ENCODE peak calls at places on chromosome 10, in six cellular contexts. One of them, this sample, is unnamed.

GRCh38 chr10:72753760-72754231 is 61.9 kb downstream of the MCU start:
- DNase-seq in GM12878: no peak
- DNase-seq in HepG2: no peak
- DNase-seq in H1: no peak
- DNase-seq in K562: no peak
- DNase-seq in GM12891: no peak
- DNase-seq in this sample: no peak

GRCh38 chr10:96919785-96920425 is 87.8 kb downstream of the LCOR start:
- DNase-seq in H1: no peak
- DNase-seq in HepG2: no peak
- DNase-seq in GM12878: peak; percentile 23
- DNase-seq in K562: no peak
- DNase-seq in GM12891: no peak
- DNase-seq in this sample: no peak

GRCh38 chr10:121148901-121149300 is 297.7 kb downstream of the WDR11 start:
- DNase-seq in K562: no peak
- DNase-seq in H1: no peak
- DNase-seq in GM12891: no peak
- DNase-seq in GM12878: no peak
- DNase-seq in HepG2: no peak
- DNase-seq in this sample: no peak

GRCh38 chr10:34254596-34254995 is 560.5 kb downstream of the PARD3 start:
- DNase-seq in GM12878: peak; percentile 12
- DNase-seq in HepG2: peak; percentile 92
- DNase-seq in K562: no peak
- DNase-seq in GM12891: no peak
- DNase-seq in H1: no peak
- DNase-seq in this sample: no peak

GRCh38 chr10:14485986-14486385 is 155.3 kb upstream of the FRMD4A start:
- DNase-seq in GM12891: no peak
- DNase-seq in H1: no peak
- DNase-seq in K562: no peak
- DNase-seq in HepG2: no peak
- DNase-seq in GM12878: no peak
- DNase-seq in this sample: no peak

GRCh38 chr10:22553452-22553995 is 160.9 kb downstream of the PIP4K2A start:
- DNase-seq in GM12878: no peak
- DNase-seq in GM12891: no peak
- DNase-seq in K562: no peak
- DNase-seq in HepG2: no peak
- DNase-seq in H1: no peak
- DNase-seq in this sample: no peak

GRCh38 chr10:25063157-25063556 is 46.7 kb downstream of the THNSL1 start:
- DNase-seq in H1: no peak
- DNase-seq in GM12878: no peak
- DNase-seq in GM12891: no peak
- DNase-seq in HepG2: no peak
- DNase-seq in K562: no peak
- DNase-seq in this sample: no peak

GRCh38 chr10:23399701-23400144 is 39.2 kb upstream of the OTUD1 start:
- DNase-seq in H1: no peak
- DNase-seq in HepG2: peak; percentile 6
- DNase-seq in K562: no peak
- DNase-seq in GM12878: no peak
- DNase-seq in GM12891: no peak
- DNase-seq in this sample: no peak

GRCh38 chr10:71512794-71513379 is 116.2 kb downstream of the CDH23 start:
- DNase-seq in H1: no peak
- DNase-seq in K562: no peak
- DNase-seq in HepG2: peak; percentile 33
- DNase-seq in GM12891: no peak
- DNase-seq in GM12878: no peak
- DNase-seq in this sample: no peak

GRCh38 chr10:78028438-78029293 is 649 bp downstream of the POLR3A start:
- DNase-seq in GM12891: no peak
- DNase-seq in HepG2: peak; percentile 84
- DNase-seq in GM12878: no peak
- DNase-seq in K562: peak; percentile 62
- DNase-seq in H1: no peak
- DNase-seq in this sample: peak; percentile 28

GRCh38 chr10:123640016-123640535 is 26.1 kb upstream of the GPR26 start:
- DNase-seq in H1: no peak
- DNase-seq in HepG2: no peak
- DNase-seq in GM12891: no peak
- DNase-seq in K562: no peak
- DNase-seq in GM12878: no peak
- DNase-seq in this sample: no peak

GRCh38 chr10:132885451-132886210 is 56.7 kb downstream of the CFAP46 start:
- DNase-seq in GM12878: no peak
- DNase-seq in GM12891: no peak
- DNase-seq in HepG2: no peak
- DNase-seq in K562: no peak
- DNase-seq in H1: no peak
- DNase-seq in this sample: no peak

GRCh38 chr10:70674560-70675495 is 2.5 kb downstream of the ADAMTS14 start:
- DNase-seq in GM12891: no peak
- DNase-seq in K562: no peak
- DNase-seq in GM12878: no peak
- DNase-seq in HepG2: no peak
- DNase-seq in H1: no peak
- DNase-seq in this sample: no peak

GRCh38 chr10:128050937-128051336 is 75.3 kb downstream of the MKI67 start:
- DNase-seq in GM12878: no peak
- DNase-seq in HepG2: no peak
- DNase-seq in H1: no peak
- DNase-seq in K562: no peak
- DNase-seq in GM12891: no peak
- DNase-seq in this sample: no peak

GRCh38 chr10:112203328-112204076 is 19.9 kb upstream of the GPAM start:
- DNase-seq in HepG2: no peak
- DNase-seq in K562: no peak
- DNase-seq in GM12878: peak; percentile 16
- DNase-seq in H1: no peak
- DNase-seq in GM12891: peak; percentile 13
- DNase-seq in this sample: no peak

GRCh38 chr10:121536271-121536918 is 61.8 kb downstream of the FGFR2 start:
- DNase-seq in H1: no peak
- DNase-seq in GM12891: no peak
- DNase-seq in GM12878: no peak
- DNase-seq in HepG2: no peak
- DNase-seq in K562: no peak
- DNase-seq in this sample: no peak

GRCh38 chr10:45997994-45998763 is 25.9 kb downstream of the TIMM23 start:
- DNase-seq in HepG2: peak; percentile 98
- DNase-seq in GM12878: no peak
- DNase-seq in H1: no peak
- DNase-seq in GM12891: no peak
- DNase-seq in K562: peak; percentile 4
- DNase-seq in this sample: no peak

GRCh38 chr10:128751851-128752250 is 625.6 kb upstream of the MKI67 start:
- DNase-seq in H1: no peak
- DNase-seq in GM12878: no peak
- DNase-seq in HepG2: no peak
- DNase-seq in GM12891: no peak
- DNase-seq in K562: no peak
- DNase-seq in this sample: no peak

GRCh38 chr10:11446895-11447294 is 164.6 kb downstream of the USP6NL start:
- DNase-seq in H1: no peak
- DNase-seq in HepG2: no peak
- DNase-seq in GM12878: no peak
- DNase-seq in GM12891: no peak
- DNase-seq in K562: no peak
- DNase-seq in this sample: no peak

GRCh38 chr10:119412831-119413737 is 129.4 kb downstream of the RGS10 start:
- DNase-seq in HepG2: peak; percentile 34
- DNase-seq in H1: no peak
- DNase-seq in K562: no peak
- DNase-seq in GM12891: no peak
- DNase-seq in GM12878: no peak
- DNase-seq in this sample: no peak

GRCh38 chr10:89003344-89003743 is 12.7 kb downstream of the FAS start:
- DNase-seq in K562: no peak
- DNase-seq in H1: no peak
- DNase-seq in GM12878: no peak
- DNase-seq in HepG2: no peak
- DNase-seq in GM12891: no peak
- DNase-seq in this sample: no peak

GRCh38 chr10:5965266-5965665 is 12.1 kb downstream of the IL15RA start:
- DNase-seq in HepG2: no peak
- DNase-seq in GM12891: no peak
- DNase-seq in GM12878: no peak
- DNase-seq in K562: no peak
- DNase-seq in H1: peak; percentile 35
- DNase-seq in this sample: no peak

GRCh38 chr10:128028508-128029279 is 97.5 kb downstream of the MKI67 start:
- DNase-seq in HepG2: no peak
- DNase-seq in GM12878: no peak
- DNase-seq in GM12891: no peak
- DNase-seq in H1: no peak
- DNase-seq in K562: no peak
- DNase-seq in this sample: no peak

GRCh38 chr10:23412223-23412622 is 26.7 kb upstream of the OTUD1 start:
- DNase-seq in HepG2: no peak
- DNase-seq in GM12878: no peak
- DNase-seq in H1: no peak
- DNase-seq in K562: no peak
- DNase-seq in GM12891: no peak
- DNase-seq in this sample: no peak

GRCh38 chr10:70055550-70055949 is 2.9 kb downstream of the MACROH2A2 start:
- DNase-seq in H1: no peak
- DNase-seq in GM12878: no peak
- DNase-seq in K562: no peak
- DNase-seq in GM12891: no peak
- DNase-seq in HepG2: no peak
- DNase-seq in this sample: no peak

GRCh38 chr10:32299354-32299980 is 47.5 kb downstream of the EPC1 start:
- DNase-seq in H1: no peak
- DNase-seq in GM12878: no peak
- DNase-seq in HepG2: no peak
- DNase-seq in K562: no peak
- DNase-seq in GM12891: no peak
- DNase-seq in this sample: no peak

GRCh38 chr10:78462221-78462620 is 428.6 kb downstream of the RPS24 start:
- DNase-seq in GM12878: no peak
- DNase-seq in K562: no peak
- DNase-seq in H1: no peak
- DNase-seq in GM12891: no peak
- DNase-seq in HepG2: no peak
- DNase-seq in this sample: no peak

GRCh38 chr10:126090911-126091728 is 194.8 kb downstream of the FANK1 start:
- DNase-seq in GM12878: no peak
- DNase-seq in GM12891: no peak
- DNase-seq in HepG2: no peak
- DNase-seq in H1: no peak
- DNase-seq in K562: no peak
- DNase-seq in this sample: no peak

GRCh38 chr10:30591249-30591670 is 38.3 kb downstream of the LYZL2 start:
- DNase-seq in K562: peak; percentile 59
- DNase-seq in H1: no peak
- DNase-seq in GM12878: no peak
- DNase-seq in HepG2: peak; percentile 65
- DNase-seq in GM12891: no peak
- DNase-seq in this sample: no peak

GRCh38 chr10:58177362-58177947 is 90.2 kb downstream of the IPMK start:
- DNase-seq in H1: no peak
- DNase-seq in K562: peak; percentile 42
- DNase-seq in HepG2: peak; percentile 15
- DNase-seq in GM12878: no peak
- DNase-seq in GM12891: no peak
- DNase-seq in this sample: no peak

GRCh38 chr10:20737107-20737506 is 160.0 kb downstream of the NEBL start:
- DNase-seq in GM12891: no peak
- DNase-seq in GM12878: no peak
- DNase-seq in HepG2: no peak
- DNase-seq in K562: no peak
- DNase-seq in H1: no peak
- DNase-seq in this sample: no peak

GRCh38 chr10:47457528-47457820 is 26.4 kb downstream of the ANXA8 start:
- DNase-seq in H1: no peak
- DNase-seq in K562: peak; percentile 1
- DNase-seq in GM12891: no peak
- DNase-seq in HepG2: no peak
- DNase-seq in GM12878: no peak
- DNase-seq in this sample: no peak
- TF ChIP-seq TAF1 in H1: no peak
- TF ChIP-seq TAF1 in K562: no peak
- TF ChIP-seq TAF1 in GM12891: no peak
- TF ChIP-seq TAF1 in HepG2: no peak
- TF ChIP-seq TAF1 in GM12878: no peak
- TF ChIP-seq TAF1 in this sample: no peak

GRCh38 chr10:43906470-43906869 is 257.8 kb upstream of the ZNF32 start:
- DNase-seq in GM12891: no peak
- DNase-seq in HepG2: no peak
- DNase-seq in GM12878: no peak
- DNase-seq in H1: no peak
- DNase-seq in K562: no peak
- DNase-seq in this sample: no peak
- TF ChIP-seq POLR2AphosphoS5 in GM12891: no peak
- TF ChIP-seq POLR2AphosphoS5 in HepG2: no peak
- TF ChIP-seq POLR2AphosphoS5 in GM12878: no peak
- TF ChIP-seq POLR2AphosphoS5 in H1: no peak
- TF ChIP-seq POLR2AphosphoS5 in K562: no peak
- TF ChIP-seq POLR2AphosphoS5 in this sample: no peak

DNA sequence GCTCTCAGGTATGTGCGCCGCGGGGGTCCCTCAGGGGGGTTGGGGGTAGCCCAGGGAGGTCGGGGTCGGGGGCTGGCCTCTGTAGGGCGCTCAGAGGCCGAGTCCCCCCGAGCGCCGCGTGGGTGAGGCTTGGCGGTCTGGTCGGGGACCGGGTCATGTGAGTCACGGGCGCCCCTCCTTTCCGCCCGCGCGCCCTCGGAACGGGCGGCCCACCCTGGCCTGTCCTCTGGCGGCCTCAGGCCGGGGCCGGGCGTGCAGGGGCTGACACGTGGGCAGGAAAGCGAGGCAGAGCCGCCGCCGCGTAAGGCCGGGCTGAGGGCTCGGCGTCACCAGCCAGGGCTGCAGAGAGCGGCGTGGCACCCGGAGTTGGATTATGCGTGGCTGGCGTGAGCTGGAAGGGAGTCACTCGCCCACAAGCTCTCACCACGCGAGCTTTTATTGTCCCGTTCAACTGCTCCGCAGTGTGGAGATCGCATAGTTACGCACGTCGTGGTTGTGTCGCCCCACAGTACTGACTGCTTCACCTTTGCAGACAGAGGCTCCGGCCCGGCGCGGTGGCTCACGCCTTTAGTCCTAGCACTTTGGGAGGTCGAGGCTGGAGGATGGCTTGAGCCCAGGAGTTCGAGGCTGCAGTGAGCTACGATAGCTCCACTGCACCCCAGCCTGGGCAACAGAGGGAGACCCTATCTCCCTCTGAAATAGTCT is 387 bp downstream of the SHLD2 start:
- DNase-seq in GM12878: peak; percentile 43
- DNase-seq in HepG2: peak; percentile 76
- DNase-seq in H1: peak; percentile 77
- DNase-seq in GM12891: peak; percentile 46
- DNase-seq in K562: no peak
- DNase-seq in this sample: peak; percentile 57
- TF ChIP-seq POLR2A in GM12878: peak; percentile 92
- TF ChIP-seq POLR2A in HepG2: peak; percentile 90
- TF ChIP-seq POLR2A in H1: no peak
- TF ChIP-seq POLR2A in GM12891: peak; percentile 89
- TF ChIP-seq POLR2A in K562: peak; percentile 73
- TF ChIP-seq POLR2A in this sample: peak; percentile 87

GRCh38 chr10:9244880-9245279 is 1190.4 kb downstream of the GATA3 start:
- DNase-seq in GM12891: no peak
- DNase-seq in K562: no peak
- DNase-seq in HepG2: no peak
- DNase-seq in GM12878: no peak
- DNase-seq in H1: no peak
- DNase-seq in this sample: no peak
- TF ChIP-seq TAF1 in GM12891: no peak
- TF ChIP-seq TAF1 in K562: no peak
- TF ChIP-seq TAF1 in HepG2: no peak
- TF ChIP-seq TAF1 in GM12878: no peak
- TF ChIP-seq TAF1 in H1: no peak
- TF ChIP-seq TAF1 in this sample: no peak